ENCODE peak calls at places on chromosomes 5 and 9, in seven cellular contexts. One of them, this sample, is unnamed.

GRCh38 chr5:91403404-91403803 is 20.3 kb upstream of the ARRDC3 start:
- DNase-seq in body of pancreas: no peak
- DNase-seq in right lobe of liver: no peak
- DNase-seq in heart right ventricle: no peak
- DNase-seq in MM.1S: no peak
- DNase-seq in hepatocyte: no peak
- DNase-seq in suprapubic skin: no peak
- DNase-seq in this sample: no peak

GRCh38 chr5:83899351-83899970 is 178.8 kb upstream of the HAPLN1 start:
- DNase-seq in body of pancreas: no peak
- DNase-seq in MM.1S: no peak
- DNase-seq in heart right ventricle: no peak
- DNase-seq in hepatocyte: no peak
- DNase-seq in right lobe of liver: no peak
- DNase-seq in suprapubic skin: no peak
- DNase-seq in this sample: no peak

GRCh38 chr5:353599-354580 is 32.4 kb downstream of the AHRR start:
- DNase-seq in hepatocyte: peak
- DNase-seq in MM.1S: no peak
- DNase-seq in heart right ventricle: peak
- DNase-seq in suprapubic skin: no peak
- DNase-seq in body of pancreas: no peak
- DNase-seq in right lobe of liver: no peak
- DNase-seq in this sample: no peak

GRCh38 chr5:113050606-113051391 is 74.2 kb downstream of the DCP2 start:
- DNase-seq in heart right ventricle: no peak
- DNase-seq in MM.1S: peak
- DNase-seq in hepatocyte: no peak
- DNase-seq in right lobe of liver: no peak
- DNase-seq in suprapubic skin: no peak
- DNase-seq in body of pancreas: no peak
- DNase-seq in this sample: no peak

GRCh38 chr9:128225770-128226753 is 22.9 kb downstream of the DNM1 start:
- DNase-seq in suprapubic skin: no peak
- DNase-seq in MM.1S: no peak
- DNase-seq in body of pancreas: no peak
- DNase-seq in hepatocyte: peak
- DNase-seq in heart right ventricle: no peak
- DNase-seq in right lobe of liver: no peak
- DNase-seq in this sample: no peak

GRCh38 chr5:76716456-76717157 is 681 bp downstream of the F2R start:
- DNase-seq in right lobe of liver: no peak
- DNase-seq in suprapubic skin: no peak
- DNase-seq in heart right ventricle: peak
- DNase-seq in hepatocyte: peak
- DNase-seq in body of pancreas: no peak
- DNase-seq in MM.1S: no peak
- DNase-seq in this sample: no peak

GRCh38 chr5:125257997-125258396 is 511.6 kb upstream of the ZNF608 start:
- DNase-seq in suprapubic skin: no peak
- DNase-seq in right lobe of liver: no peak
- DNase-seq in heart right ventricle: no peak
- DNase-seq in body of pancreas: no peak
- DNase-seq in hepatocyte: no peak
- DNase-seq in MM.1S: no peak
- DNase-seq in this sample: no peak

GRCh38 chr5:150297236-150297890 is 5.3 kb downstream of the ARSI start:
- DNase-seq in right lobe of liver: no peak
- DNase-seq in suprapubic skin: no peak
- DNase-seq in heart right ventricle: no peak
- DNase-seq in body of pancreas: no peak
- DNase-seq in hepatocyte: no peak
- DNase-seq in MM.1S: no peak
- DNase-seq in this sample: no peak

GRCh38 chr5:168132186-168132585 is 159.3 kb upstream of the WWC1 start:
- DNase-seq in heart right ventricle: no peak
- DNase-seq in MM.1S: no peak
- DNase-seq in right lobe of liver: no peak
- DNase-seq in suprapubic skin: no peak
- DNase-seq in body of pancreas: no peak
- DNase-seq in hepatocyte: no peak
- DNase-seq in this sample: no peak

GRCh38 chr9:114309096-114309495 is 13.8 kb upstream of the ORM1 start:
- DNase-seq in body of pancreas: peak
- DNase-seq in heart right ventricle: no peak
- DNase-seq in right lobe of liver: no peak
- DNase-seq in MM.1S: no peak
- DNase-seq in suprapubic skin: no peak
- DNase-seq in hepatocyte: no peak
- DNase-seq in this sample: no peak

GRCh38 chr5:115979628-115980041 is 17.4 kb downstream of the LVRN start:
- DNase-seq in right lobe of liver: no peak
- DNase-seq in suprapubic skin: no peak
- DNase-seq in MM.1S: no peak
- DNase-seq in heart right ventricle: no peak
- DNase-seq in body of pancreas: no peak
- DNase-seq in hepatocyte: no peak
- DNase-seq in this sample: peak

GRCh38 chr5:151003503-151003860 is 16.9 kb upstream of the GPX3 start:
- DNase-seq in right lobe of liver: no peak
- DNase-seq in body of pancreas: no peak
- DNase-seq in suprapubic skin: no peak
- DNase-seq in hepatocyte: no peak
- DNase-seq in MM.1S: no peak
- DNase-seq in heart right ventricle: no peak
- DNase-seq in this sample: no peak

GRCh38 chr9:105681724-105682123 is 12.6 kb upstream of the TMEM38B start:
- DNase-seq in body of pancreas: no peak
- DNase-seq in MM.1S: no peak
- DNase-seq in suprapubic skin: no peak
- DNase-seq in heart right ventricle: no peak
- DNase-seq in hepatocyte: peak
- DNase-seq in right lobe of liver: no peak
- DNase-seq in this sample: no peak

GRCh38 chr5:126808619-126809018 is 31.7 kb downstream of the LMNB1 start:
- DNase-seq in heart right ventricle: no peak
- DNase-seq in hepatocyte: peak
- DNase-seq in MM.1S: peak
- DNase-seq in suprapubic skin: no peak
- DNase-seq in body of pancreas: no peak
- DNase-seq in right lobe of liver: no peak
- DNase-seq in this sample: peak

GRCh38 chr9:130246126-130246525 is 19.4 kb upstream of the HMCN2 start:
- DNase-seq in right lobe of liver: no peak
- DNase-seq in heart right ventricle: no peak
- DNase-seq in body of pancreas: no peak
- DNase-seq in hepatocyte: no peak
- DNase-seq in suprapubic skin: peak
- DNase-seq in MM.1S: no peak
- DNase-seq in this sample: no peak

GRCh38 chr9:975740-976257 is 656 bp upstream of the DMRT3 start:
- DNase-seq in right lobe of liver: no peak
- DNase-seq in body of pancreas: no peak
- DNase-seq in hepatocyte: no peak
- DNase-seq in MM.1S: no peak
- DNase-seq in suprapubic skin: no peak
- DNase-seq in heart right ventricle: no peak
- DNase-seq in this sample: no peak

GRCh38 chr9:974993-975739 is 1.3 kb upstream of the DMRT3 start:
- DNase-seq in suprapubic skin: no peak
- DNase-seq in MM.1S: no peak
- DNase-seq in body of pancreas: no peak
- DNase-seq in heart right ventricle: no peak
- DNase-seq in right lobe of liver: no peak
- DNase-seq in hepatocyte: no peak
- DNase-seq in this sample: no peak

GRCh38 chr9:976805-977360 is 428 bp downstream of the DMRT3 start:
- DNase-seq in right lobe of liver: no peak
- DNase-seq in MM.1S: peak
- DNase-seq in hepatocyte: no peak
- DNase-seq in heart right ventricle: no peak
- DNase-seq in body of pancreas: no peak
- DNase-seq in suprapubic skin: no peak
- DNase-seq in this sample: no peak

GRCh38 chr9:977361-978116 is 1.1 kb downstream of the DMRT3 start:
- DNase-seq in heart right ventricle: no peak
- DNase-seq in MM.1S: no peak
- DNase-seq in hepatocyte: no peak
- DNase-seq in body of pancreas: no peak
- DNase-seq in suprapubic skin: no peak
- DNase-seq in right lobe of liver: no peak
- DNase-seq in this sample: no peak

DNA sequence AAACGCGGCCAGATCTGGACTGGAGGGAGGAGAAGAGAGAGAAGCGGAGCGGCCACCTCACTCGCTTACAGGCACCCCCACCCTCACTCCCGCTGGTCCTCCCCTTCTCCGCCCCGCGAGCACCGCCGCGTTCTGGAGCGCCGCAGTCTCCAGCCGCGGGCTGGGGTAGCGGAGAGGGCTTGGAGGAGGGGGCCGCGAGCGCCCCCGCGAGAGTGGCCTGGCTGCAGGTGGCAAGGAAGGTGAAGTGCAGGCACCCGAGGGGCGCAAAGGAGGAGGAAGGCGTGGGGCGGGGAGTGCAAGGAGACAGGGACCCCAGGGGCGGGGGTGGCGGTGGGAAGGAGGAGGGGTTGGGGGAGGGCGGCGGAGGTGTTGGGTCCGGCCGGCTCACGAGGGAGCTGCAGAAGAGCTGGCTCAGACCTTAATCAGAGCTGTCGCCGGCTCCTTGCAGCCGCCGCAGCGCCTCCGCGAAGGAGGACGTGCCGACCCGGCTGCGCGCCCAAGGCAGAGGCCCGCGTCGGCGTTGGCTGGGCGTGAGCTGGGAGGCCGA is at the start of gene DMRT3:
- DNase-seq in heart right ventricle: no peak
- DNase-seq in MM.1S: peak
- DNase-seq in hepatocyte: no peak
- DNase-seq in suprapubic skin: no peak
- DNase-seq in right lobe of liver: no peak
- DNase-seq in body of pancreas: no peak
- DNase-seq in this sample: no peak
- H3K4me3 ChIP-seq in heart right ventricle: no peak
- H3K4me3 ChIP-seq in MM.1S: peak
- H3K4me3 ChIP-seq in hepatocyte: no peak
- H3K4me3 ChIP-seq in suprapubic skin: peak
- H3K4me3 ChIP-seq in right lobe of liver: no peak
- H3K4me3 ChIP-seq in body of pancreas: no peak
- H3K4me3 ChIP-seq in this sample: no peak

GRCh38 chr5:148401604-148402003 is 17.8 kb downstream of the FBXO38 start:
- DNase-seq in right lobe of liver: no peak
- DNase-seq in body of pancreas: no peak
- DNase-seq in heart right ventricle: no peak
- DNase-seq in suprapubic skin: no peak
- DNase-seq in hepatocyte: no peak
- DNase-seq in MM.1S: no peak
- DNase-seq in this sample: no peak

GRCh38 chr5:148394587-148395019 is 10.8 kb downstream of the FBXO38 start:
- DNase-seq in heart right ventricle: no peak
- DNase-seq in right lobe of liver: no peak
- DNase-seq in hepatocyte: no peak
- DNase-seq in MM.1S: no peak
- DNase-seq in suprapubic skin: no peak
- DNase-seq in body of pancreas: no peak
- DNase-seq in this sample: no peak

GRCh38 chr5:148395031-148395430 is 11.3 kb downstream of the FBXO38 start:
- DNase-seq in hepatocyte: no peak
- DNase-seq in MM.1S: no peak
- DNase-seq in suprapubic skin: no peak
- DNase-seq in body of pancreas: no peak
- DNase-seq in right lobe of liver: no peak
- DNase-seq in heart right ventricle: no peak
- DNase-seq in this sample: no peak

GRCh38 chr5:148397968-148398595 is 14.3 kb downstream of the FBXO38 start:
- DNase-seq in MM.1S: no peak
- DNase-seq in suprapubic skin: no peak
- DNase-seq in hepatocyte: peak
- DNase-seq in heart right ventricle: no peak
- DNase-seq in body of pancreas: no peak
- DNase-seq in right lobe of liver: no peak
- DNase-seq in this sample: no peak

DNA sequence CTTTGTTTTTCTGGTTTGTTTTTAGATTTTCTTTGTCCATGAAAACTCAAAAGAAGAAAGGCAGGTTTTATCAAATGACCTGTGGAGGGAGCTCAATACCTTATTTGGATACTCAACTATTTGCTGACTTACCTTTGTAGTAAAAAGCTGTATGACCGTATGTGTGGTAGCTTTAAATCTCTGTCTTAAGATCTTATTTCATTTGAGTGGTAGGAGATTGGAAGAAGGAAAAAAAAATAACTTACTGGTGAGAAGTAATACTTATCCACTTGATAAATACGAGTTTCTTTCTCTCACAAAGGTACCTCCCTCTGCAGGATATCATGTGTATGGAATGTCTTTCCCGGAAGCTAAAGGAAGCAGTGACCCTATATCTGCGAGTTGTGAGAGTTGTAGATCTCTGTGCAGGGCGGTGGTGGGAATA is 15.0 kb downstream of the FBXO38 start:
- DNase-seq in body of pancreas: no peak
- DNase-seq in heart right ventricle: no peak
- DNase-seq in suprapubic skin: no peak
- DNase-seq in MM.1S: no peak
- DNase-seq in hepatocyte: no peak
- DNase-seq in right lobe of liver: no peak
- DNase-seq in this sample: no peak
- TF ChIP-seq CTCF in body of pancreas: peak
- TF ChIP-seq CTCF in heart right ventricle: no peak
- TF ChIP-seq CTCF in suprapubic skin: no peak
- TF ChIP-seq CTCF in MM.1S: no peak
- TF ChIP-seq CTCF in hepatocyte: peak
- TF ChIP-seq CTCF in right lobe of liver: peak
- TF ChIP-seq CTCF in this sample: no peak

GRCh38 chr5:59587489-59588337 is 305.8 kb downstream of the PDE4D start:
- DNase-seq in right lobe of liver: peak
- DNase-seq in body of pancreas: peak
- DNase-seq in suprapubic skin: peak
- DNase-seq in hepatocyte: peak
- DNase-seq in heart right ventricle: peak
- DNase-seq in MM.1S: no peak
- DNase-seq in this sample: no peak
- H3K4me3 ChIP-seq in right lobe of liver: no peak
- H3K4me3 ChIP-seq in body of pancreas: no peak
- H3K4me3 ChIP-seq in suprapubic skin: peak
- H3K4me3 ChIP-seq in hepatocyte: peak
- H3K4me3 ChIP-seq in heart right ventricle: peak
- H3K4me3 ChIP-seq in MM.1S: no peak
- H3K4me3 ChIP-seq in this sample: peak

DNA sequence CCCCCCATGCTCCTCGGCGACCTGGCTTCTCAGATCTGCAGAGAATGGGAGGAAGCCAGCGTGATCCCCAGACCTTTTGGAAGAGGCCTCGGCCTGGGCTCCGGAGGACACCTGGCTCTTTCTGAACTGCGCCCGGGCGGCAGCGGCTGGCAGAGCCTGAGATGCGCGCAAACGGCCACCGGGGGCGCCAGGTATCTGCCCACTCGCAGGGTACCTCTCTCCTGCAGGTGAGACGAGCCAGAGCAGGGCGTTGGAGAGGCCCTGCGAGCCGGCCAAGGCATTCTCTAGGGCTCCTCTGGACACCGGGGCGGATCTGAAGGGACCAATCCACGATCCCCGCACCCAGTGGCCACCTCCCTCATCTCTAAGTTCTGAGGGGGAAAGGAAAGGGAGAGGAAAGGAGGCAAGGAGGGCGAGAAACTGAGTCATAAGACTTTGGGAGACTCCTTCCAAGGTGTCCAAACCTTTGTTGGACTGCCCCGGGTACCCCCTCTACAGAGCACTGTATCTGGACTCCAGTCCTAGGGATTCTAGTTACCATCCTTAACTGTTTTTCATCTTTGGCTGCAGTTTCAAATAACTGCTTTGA is 55.0 kb upstream of the SLC46A2 start:
- DNase-seq in MM.1S: no peak
- DNase-seq in suprapubic skin: no peak
- DNase-seq in heart right ventricle: no peak
- DNase-seq in right lobe of liver: no peak
- DNase-seq in body of pancreas: no peak
- DNase-seq in hepatocyte: no peak
- DNase-seq in this sample: no peak
- TF ChIP-seq CTCF in MM.1S: peak
- TF ChIP-seq CTCF in suprapubic skin: peak
- TF ChIP-seq CTCF in heart right ventricle: no peak
- TF ChIP-seq CTCF in right lobe of liver: no peak
- TF ChIP-seq CTCF in body of pancreas: no peak
- TF ChIP-seq CTCF in hepatocyte: no peak
- TF ChIP-seq CTCF in this sample: peak

This sample was measured in HFF-Myc.